ENCODE peak calls at places on chromosomes 6 and 20, in six cellular contexts. One of them, this sample, is unnamed.

GRCh38 chr6:33316603-33317417 is 734 bp downstream of the ZBTB22 start:
- DNase-seq in SK-N-DZ: no peak
- DNase-seq in AG09319: no peak
- DNase-seq in astrocyte: no peak
- DNase-seq in transverse colon: no peak
- DNase-seq in CD4-positive, alpha-beta T cell: no peak
- DNase-seq in this sample: no peak

GRCh38 chr20:12882832-12883506 is 125.8 kb upstream of the SPTLC3 start:
- DNase-seq in SK-N-DZ: peak
- DNase-seq in AG09319: no peak
- DNase-seq in astrocyte: no peak
- DNase-seq in transverse colon: no peak
- DNase-seq in CD4-positive, alpha-beta T cell: no peak
- DNase-seq in this sample: no peak

GRCh38 chr6:95248501-95248900 is 328.8 kb upstream of the MANEA start:
- DNase-seq in SK-N-DZ: no peak
- DNase-seq in AG09319: no peak
- DNase-seq in astrocyte: no peak
- DNase-seq in transverse colon: no peak
- DNase-seq in CD4-positive, alpha-beta T cell: no peak
- DNase-seq in this sample: no peak

GRCh38 chr6:144307880-144308279 is 22.7 kb downstream of the UTRN start:
- DNase-seq in SK-N-DZ: no peak
- DNase-seq in AG09319: no peak
- DNase-seq in astrocyte: no peak
- DNase-seq in transverse colon: no peak
- DNase-seq in CD4-positive, alpha-beta T cell: no peak
- DNase-seq in this sample: no peak

GRCh38 chr20:25360631-25361286 is 29.9 kb downstream of the ABHD12 start:
- DNase-seq in SK-N-DZ: no peak
- DNase-seq in AG09319: no peak
- DNase-seq in astrocyte: peak
- DNase-seq in transverse colon: no peak
- DNase-seq in CD4-positive, alpha-beta T cell: no peak
- DNase-seq in this sample: no peak

GRCh38 chr6:39898625-39899024 is 35.6 kb downstream of the MOCS1 start:
- DNase-seq in SK-N-DZ: no peak
- DNase-seq in AG09319: no peak
- DNase-seq in astrocyte: no peak
- DNase-seq in transverse colon: no peak
- DNase-seq in CD4-positive, alpha-beta T cell: no peak
- DNase-seq in this sample: no peak

GRCh38 chr20:11205769-11206362 is 532.1 kb upstream of the JAG1 start:
- DNase-seq in SK-N-DZ: peak
- DNase-seq in AG09319: no peak
- DNase-seq in astrocyte: no peak
- DNase-seq in transverse colon: no peak
- DNase-seq in CD4-positive, alpha-beta T cell: no peak
- DNase-seq in this sample: no peak

GRCh38 chr6:38973178-38974057 is 75.2 kb upstream of the GLP1R start:
- DNase-seq in SK-N-DZ: peak
- DNase-seq in AG09319: peak
- DNase-seq in astrocyte: peak
- DNase-seq in transverse colon: no peak
- DNase-seq in CD4-positive, alpha-beta T cell: no peak
- DNase-seq in this sample: peak

GRCh38 chr6:17018425-17018824 is 83.4 kb upstream of the STMND1 start:
- DNase-seq in SK-N-DZ: no peak
- DNase-seq in AG09319: no peak
- DNase-seq in astrocyte: no peak
- DNase-seq in transverse colon: no peak
- DNase-seq in CD4-positive, alpha-beta T cell: no peak
- DNase-seq in this sample: no peak

GRCh38 chr6:169427856-169428255 is 174.2 kb upstream of the THBS2 start:
- DNase-seq in SK-N-DZ: no peak
- DNase-seq in AG09319: peak
- DNase-seq in astrocyte: peak
- DNase-seq in transverse colon: no peak
- DNase-seq in CD4-positive, alpha-beta T cell: no peak
- DNase-seq in this sample: no peak

GRCh38 chr6:123808556-123808955 is 4.9 kb downstream of the NKAIN2 start:
- DNase-seq in SK-N-DZ: no peak
- DNase-seq in AG09319: no peak
- DNase-seq in astrocyte: no peak
- DNase-seq in transverse colon: no peak
- DNase-seq in CD4-positive, alpha-beta T cell: no peak
- DNase-seq in this sample: no peak

GRCh38 chr20:24782221-24782620 is 166.8 kb upstream of the CST7 start:
- DNase-seq in SK-N-DZ: no peak
- DNase-seq in AG09319: no peak
- DNase-seq in astrocyte: no peak
- DNase-seq in transverse colon: no peak
- DNase-seq in CD4-positive, alpha-beta T cell: no peak
- DNase-seq in this sample: peak

GRCh38 chr20:54690323-54690722 is 214.9 kb downstream of the DOK5 start:
- DNase-seq in SK-N-DZ: no peak
- DNase-seq in AG09319: no peak
- DNase-seq in astrocyte: no peak
- DNase-seq in transverse colon: no peak
- DNase-seq in CD4-positive, alpha-beta T cell: no peak
- DNase-seq in this sample: no peak

GRCh38 chr6:22095886-22096285 is 200.9 kb downstream of the PRL start:
- DNase-seq in SK-N-DZ: no peak
- DNase-seq in AG09319: no peak
- DNase-seq in astrocyte: no peak
- DNase-seq in transverse colon: no peak
- DNase-seq in CD4-positive, alpha-beta T cell: no peak
- DNase-seq in this sample: no peak

GRCh38 chr20:7113577-7114466 is 346.3 kb downstream of the BMP2 start:
- DNase-seq in SK-N-DZ: peak
- DNase-seq in AG09319: peak
- DNase-seq in astrocyte: peak
- DNase-seq in transverse colon: no peak
- DNase-seq in CD4-positive, alpha-beta T cell: no peak
- DNase-seq in this sample: peak

GRCh38 chr6:37535701-37536461 is 36.2 kb upstream of the CCDC167 start:
- DNase-seq in SK-N-DZ: no peak
- DNase-seq in AG09319: no peak
- DNase-seq in astrocyte: no peak
- DNase-seq in transverse colon: no peak
- DNase-seq in CD4-positive, alpha-beta T cell: no peak
- DNase-seq in this sample: peak

GRCh38 chr20:31670371-31671228 is 32.9 kb downstream of the COX4I2 start:
- DNase-seq in SK-N-DZ: no peak
- DNase-seq in AG09319: no peak
- DNase-seq in astrocyte: no peak
- DNase-seq in transverse colon: peak
- DNase-seq in CD4-positive, alpha-beta T cell: no peak
- DNase-seq in this sample: peak

GRCh38 chr20:32603046-32603726 is 18.1 kb upstream of the NOL4L start:
- DNase-seq in SK-N-DZ: no peak
- DNase-seq in AG09319: no peak
- DNase-seq in astrocyte: no peak
- DNase-seq in transverse colon: peak
- DNase-seq in CD4-positive, alpha-beta T cell: no peak
- DNase-seq in this sample: no peak

GRCh38 chr20:60934724-60935123 is 317.3 kb upstream of the CDH4 start:
- DNase-seq in SK-N-DZ: no peak
- DNase-seq in AG09319: no peak
- DNase-seq in astrocyte: no peak
- DNase-seq in transverse colon: no peak
- DNase-seq in CD4-positive, alpha-beta T cell: no peak
- DNase-seq in this sample: no peak

GRCh38 chr6:35058041-35058675 is 83.0 kb downstream of the TCP11 start:
- DNase-seq in SK-N-DZ: peak
- DNase-seq in AG09319: no peak
- DNase-seq in astrocyte: peak
- DNase-seq in transverse colon: no peak
- DNase-seq in CD4-positive, alpha-beta T cell: no peak
- DNase-seq in this sample: no peak

GRCh38 chr6:26235240-26235730 is 129.7 kb upstream of the BTN3A2 start:
- DNase-seq in SK-N-DZ: no peak
- DNase-seq in AG09319: no peak
- DNase-seq in astrocyte: no peak
- DNase-seq in transverse colon: no peak
- DNase-seq in CD4-positive, alpha-beta T cell: no peak
- DNase-seq in this sample: no peak